ENCODE peak calls at places on chromosome 20, in six cellular contexts. W is trophoblast cell, B is heart right ventricle, M is BE2C, G is brain microvascular endothelial cell, U is fibroblast of mammary gland. N is an unnamed sample.

GRCh38 chr20:13212750-13213149 is 8.3 kb upstream of the ISM1 start:
- DNase-seq in W (peak), B (no peak), M (no peak), G (no peak), U (peak), N (peak)

GRCh38 chr20:34579936-34580587 is 21.5 kb downstream of the MAP1LC3A start:
- DNase-seq in W (no peak), B (no peak), M (no peak), G (no peak), U (no peak), N (no peak)

GRCh38 chr20:52515877-52516276 is 324.3 kb upstream of the ZFP64 start:
- DNase-seq in W (no peak), B (no peak), M (no peak), G (no peak), U (no peak), N (no peak)

GRCh38 chr20:47677314-47678129 is 107.8 kb downstream of the SULF2 start:
- DNase-seq in W (peak), B (peak), M (peak), G (no peak), U (peak), N (no peak)

GRCh38 chr20:25294459-25295385 is 46.8 kb downstream of the PYGB start:
- DNase-seq in W (peak), B (peak), M (peak), G (peak), U (peak), N (no peak)

GRCh38 chr20:47251154-47252020 is 105.1 kb downstream of the ZMYND8 start:
- DNase-seq in W (no peak), B (no peak), M (no peak), G (no peak), U (no peak), N (no peak)

GRCh38 chr20:10239954-10240353 is 21.3 kb downstream of the SNAP25 start:
- DNase-seq in W (no peak), B (no peak), M (peak), G (no peak), U (peak), N (no peak)

GRCh38 chr20:37890108-37890507 is 12.8 kb upstream of the VSTM2L start:
- DNase-seq in W (no peak), B (no peak), M (no peak), G (no peak), U (no peak), N (no peak)

GRCh38 chr20:55446301-55446700 is 559.0 kb downstream of the CBLN4 start:
- DNase-seq in W (no peak), B (no peak), M (no peak), G (no peak), U (no peak), N (no peak)

GRCh38 chr20:19995220-19995863 is 21.8 kb upstream of the NAA20 start:
- DNase-seq in W (peak), B (peak), M (peak), G (no peak), U (peak), N (no peak)

GRCh38 chr20:40233401-40233800 is 455.6 kb downstream of the MAFB start:
- DNase-seq in W (no peak), B (no peak), M (no peak), G (no peak), U (peak), N (no peak)

GRCh38 chr20:53077373-53078205 is 105.4 kb downstream of the TSHZ2 start:
- DNase-seq in W (no peak), B (no peak), M (no peak), G (no peak), U (peak), N (peak)

GRCh38 chr20:57062696-57063270 is 203.7 kb downstream of the BMP7 start:
- DNase-seq in W (no peak), B (no peak), M (no peak), G (no peak), U (no peak), N (no peak)

GRCh38 chr20:34979366-34980153 is 23.9 kb downstream of the MYH7B start:
- DNase-seq in W (no peak), B (peak), M (peak), G (no peak), U (no peak), N (no peak)

GRCh38 chr20:63344616-63345327 is 16.4 kb downstream of the CHRNA4 start:
- DNase-seq in W (no peak), B (peak), M (no peak), G (no peak), U (peak), N (no peak)

GRCh38 chr20:10454135-10454750 is 19.1 kb downstream of the SLX4IP start:
- DNase-seq in W (no peak), B (no peak), M (no peak), G (no peak), U (no peak), N (no peak)

GRCh38 chr20:10432079-10432478 is 1.9 kb downstream of the MKKS start:
- DNase-seq in W (no peak), B (no peak), M (no peak), G (no peak), U (peak), N (no peak)

GRCh38 chr20:44478188-44478587 is 2.5 kb downstream of the TTPAL start:
- DNase-seq in W (no peak), B (no peak), M (no peak), G (no peak), U (no peak), N (no peak)

GRCh38 chr20:49508435-49509199 is 26.1 kb upstream of the KCNB1 start:
- DNase-seq in W (no peak), B (no peak), M (peak), G (peak), U (peak), N (no peak)

GRCh38 chr20:42093041-42093440 is 474.9 kb upstream of the CHD6 start:
- DNase-seq in W (no peak), B (no peak), M (no peak), G (no peak), U (no peak), N (no peak)
- H3K4me3 ChIP-seq in W (no peak), B (no peak), M (no peak), G (no peak), U (no peak), N (no peak)

DNA sequence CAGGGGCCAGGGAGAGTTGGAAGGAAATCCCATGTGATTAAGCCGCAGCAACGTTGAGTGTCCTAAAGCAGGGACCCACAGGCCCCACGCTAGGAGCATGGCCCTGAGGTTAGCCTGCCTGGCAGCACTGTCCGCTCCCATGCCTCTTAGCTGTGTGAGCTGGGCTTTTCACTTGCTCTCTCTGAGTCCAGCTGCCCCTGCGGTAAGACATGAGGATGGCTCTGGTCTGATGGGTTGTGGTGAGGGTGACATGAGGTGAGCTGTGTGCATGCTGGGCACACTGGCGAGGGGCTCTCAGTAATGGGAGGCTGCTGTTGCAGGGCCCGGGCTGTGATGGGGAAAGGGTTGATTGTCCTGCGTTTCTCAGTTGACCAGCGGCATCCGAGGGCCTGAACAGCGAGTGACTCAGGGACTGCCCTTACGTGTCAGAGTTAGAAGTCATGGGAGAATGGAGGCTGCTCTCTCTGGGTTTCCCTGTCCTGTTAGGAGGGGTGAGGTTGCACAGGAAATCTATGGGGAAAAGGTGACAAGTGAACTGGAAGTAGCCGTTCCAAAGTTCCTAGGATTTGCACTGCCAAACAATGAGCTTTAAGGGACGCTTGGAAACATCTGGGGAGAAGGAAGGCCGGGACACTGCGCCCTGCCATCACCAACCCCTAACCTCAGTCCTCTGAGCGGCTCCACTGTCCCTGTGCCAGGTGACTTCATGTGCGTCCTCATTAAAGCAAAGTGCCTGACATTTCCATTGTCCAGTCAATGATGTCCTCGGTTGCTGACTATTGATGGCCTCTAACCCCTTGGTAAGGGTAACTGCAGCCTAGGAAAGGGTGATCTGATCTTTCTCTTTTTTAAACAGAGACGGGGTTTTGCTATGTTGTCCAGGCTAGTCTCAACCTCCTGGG is 51.3 kb downstream of the ADNP start:
- DNase-seq in W (no peak), B (no peak), M (no peak), G (no peak), U (no peak), N (no peak)
- H3K4me3 ChIP-seq in W (no peak), B (no peak), M (no peak), G (no peak), U (no peak), N (no peak)

DNA sequence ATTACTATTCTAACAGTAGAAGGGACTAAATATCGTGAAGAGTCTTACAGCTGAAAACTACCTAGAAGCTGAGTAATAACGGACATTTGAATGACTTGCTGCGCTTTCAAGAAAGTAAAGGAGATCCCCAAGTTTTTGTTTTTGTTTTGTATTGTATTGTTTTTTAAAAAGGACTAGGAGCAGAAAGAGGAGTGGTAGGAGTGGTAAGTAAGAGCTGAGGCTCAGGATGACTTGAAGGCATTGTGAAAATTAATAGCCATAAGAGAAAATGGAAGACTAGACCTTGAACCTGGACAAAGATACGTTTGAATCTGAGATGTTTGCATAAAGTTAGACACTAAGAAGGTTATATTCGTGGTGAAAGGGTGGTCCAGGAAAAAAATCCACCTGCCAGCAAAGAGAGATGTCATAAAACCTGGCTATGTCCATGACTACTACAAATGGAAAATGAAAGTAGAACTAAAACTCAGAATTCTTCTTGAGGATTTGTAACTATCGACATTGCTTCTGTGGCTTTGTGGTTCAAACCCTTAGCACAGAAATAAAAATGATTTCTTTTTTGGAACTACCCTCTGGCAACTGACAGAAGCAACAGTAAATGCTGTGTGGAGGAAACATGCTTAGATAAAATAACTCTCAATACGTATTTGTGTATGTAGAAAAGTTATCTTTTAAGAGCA is 824.8 kb upstream of the FLRT3 start:
- DNase-seq in W (no peak), B (no peak), M (no peak), G (no peak), U (no peak), N (no peak)
- H3K4me3 ChIP-seq in W (no peak), B (no peak), M (no peak), G (no peak), U (no peak), N (peak)

GRCh38 chr20:23047001-23047737 is 2.3 kb downstream of the THBD start:
- DNase-seq in W (no peak), B (no peak), M (no peak), G (no peak), U (no peak), N (no peak)
- H3K4me3 ChIP-seq in W (no peak), B (peak), M (no peak), G (peak), U (no peak), N (peak)

GRCh38 chr20:45904583-45905504 is 7.1 kb downstream of the PLTP start:
- DNase-seq in W (no peak), B (no peak), M (no peak), G (no peak), U (no peak), N (no peak)
- H3K4me3 ChIP-seq in W (no peak), B (no peak), M (no peak), G (no peak), U (no peak), N (no peak)

GRCh38 chr20:3172933-3173581 is at the start of gene LZTS3:
- DNase-seq in W (no peak), B (peak), M (peak), G (peak), U (peak), N (no peak)
- H3K4me3 ChIP-seq in W (peak), B (peak), M (peak), G (peak), U (peak), N (peak)

GRCh38 chr20:50633361-50633760 is 58.0 kb downstream of the RIPOR3 start:
- DNase-seq in W (no peak), B (no peak), M (no peak), G (no peak), U (no peak), N (no peak)

GRCh38 chr20:50634191-50634590 is 57.2 kb downstream of the RIPOR3 start:
- DNase-seq in W (no peak), B (no peak), M (no peak), G (no peak), U (no peak), N (no peak)

GRCh38 chr20:50636601-50637539 is 54.5 kb downstream of the RIPOR3 start:
- DNase-seq in W (no peak), B (no peak), M (peak), G (no peak), U (no peak), N (no peak)

GRCh38 chr20:50635014-50635557 is 56.3 kb downstream of the RIPOR3 start:
- DNase-seq in W (no peak), B (no peak), M (no peak), G (no peak), U (no peak), N (no peak)

GRCh38 chr20:50635676-50636600 is 55.4 kb downstream of the RIPOR3 start:
- DNase-seq in W (peak), B (peak), M (peak), G (peak), U (peak), N (no peak)
- H3K4me3 ChIP-seq in W (peak), B (peak), M (peak), G (no peak), U (no peak), N (no peak)

DNA sequence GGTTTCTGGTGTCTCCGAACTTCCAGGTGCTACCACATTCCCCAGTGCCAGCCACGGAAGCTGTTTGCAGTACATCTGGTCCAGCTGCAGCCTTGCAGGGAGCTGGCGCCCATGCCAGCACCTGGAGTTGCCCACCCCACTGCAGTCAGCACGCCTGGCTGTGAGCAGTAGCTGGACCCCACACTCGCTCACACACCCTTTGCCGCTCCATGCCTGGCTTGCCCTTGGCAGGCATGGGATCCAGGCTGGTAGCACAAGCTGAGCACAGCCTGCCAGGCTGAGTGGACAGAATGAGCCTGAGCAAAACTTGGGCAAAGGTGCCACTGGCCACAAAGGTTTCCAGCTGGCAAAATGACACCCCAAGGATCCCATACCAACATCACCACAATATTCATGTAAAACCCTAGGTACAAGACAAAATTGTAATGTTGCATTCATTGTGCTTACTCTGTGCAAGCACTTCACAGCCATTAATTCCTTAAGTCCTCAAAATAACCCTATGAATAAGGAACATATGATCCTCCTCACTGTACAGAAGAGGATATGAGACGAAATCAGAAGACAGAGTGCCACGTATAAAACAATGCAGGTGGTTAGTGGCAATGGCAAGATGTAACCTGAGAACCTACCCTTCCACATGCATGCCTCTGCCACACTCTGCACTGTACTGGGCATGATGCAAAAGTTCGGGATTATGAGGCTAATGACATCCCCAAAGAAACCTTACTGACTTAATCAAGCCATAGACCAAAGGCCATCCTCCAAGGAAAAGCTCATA is 18.3 kb downstream of the KIF16B start:
- DNase-seq in W (no peak), B (no peak), M (no peak), G (no peak), U (no peak), N (no peak)
- H3K4me3 ChIP-seq in W (no peak), B (no peak), M (no peak), G (no peak), U (no peak), N (no peak)

N was measured in epithelial cell of proximal tubule.